ENCODE peak calls at places on chromosomes 12 and 14, in eight cellular contexts. S, Z, P, U, G, W, I and F are unnamed samples.

GRCh38 chr12:117377758-117378157 is 16.3 kb upstream of the NOS1 start:
- DNase-seq in S (no peak), Z (no peak), P (no peak), U (no peak), G (no peak), W (no peak), I (peak), F (no peak)

GRCh38 chr14:105999361-106000028 is 473.1 kb downstream of the TMEM121 start:
- DNase-seq in S (no peak), Z (no peak), P (no peak), U (peak), G (no peak), W (no peak), I (peak), F (no peak)

GRCh38 chr12:128079476-128079875 is 187.5 kb upstream of the TMEM132C start:
- DNase-seq in S (no peak), Z (no peak), P (no peak), U (no peak), G (no peak), W (no peak), I (no peak), F (peak)

GRCh38 chr12:55906056-55906455 is 21.6 kb downstream of the PYM1 start:
- DNase-seq in S (peak), Z (peak), P (peak), U (no peak), G (no peak), W (no peak), I (no peak), F (no peak)

GRCh38 chr14:104442107-104442551 is 137.4 kb upstream of the C14orf180 start:
- DNase-seq in S (no peak), Z (no peak), P (no peak), U (no peak), G (no peak), W (peak), I (no peak), F (no peak)

GRCh38 chr12:61821381-61821780 is 438.8 kb upstream of the USP15 start:
- DNase-seq in S (no peak), Z (peak), P (peak), U (no peak), G (peak), W (no peak), I (no peak), F (no peak)

GRCh38 chr12:86137936-86138335 is 118.3 kb downstream of the MGAT4C start:
- DNase-seq in S (peak), Z (peak), P (peak), U (no peak), G (peak), W (no peak), I (no peak), F (peak)

GRCh38 chr14:52021971-52022600 is 32.7 kb downstream of the RTRAF start:
- DNase-seq in S (no peak), Z (no peak), P (no peak), U (no peak), G (peak), W (no peak), I (peak), F (no peak)

GRCh38 chr12:92445253-92446081 is 257.3 kb upstream of the PLEKHG7 start:
- DNase-seq in S (peak), Z (no peak), P (peak), U (no peak), G (no peak), W (no peak), I (peak), F (peak)

GRCh38 chr12:81644503-81644902 is 114.6 kb downstream of the PPFIA2 start:
- DNase-seq in S (peak), Z (peak), P (peak), U (peak), G (peak), W (no peak), I (peak), F (peak)

GRCh38 chr12:106903241-106903950 is 52.3 kb upstream of the TMEM263 start:
- DNase-seq in S (peak), Z (peak), P (peak), U (peak), G (peak), W (peak), I (peak), F (no peak)

GRCh38 chr14:101839236-101839635 is 77.7 kb downstream of the PPP2R5C start:
- DNase-seq in S (no peak), Z (no peak), P (no peak), U (peak), G (no peak), W (no peak), I (peak), F (no peak)

GRCh38 chr14:74512431-74512830 is 18.9 kb downstream of the ISCA2 start:
- DNase-seq in S (no peak), Z (no peak), P (no peak), U (no peak), G (no peak), W (no peak), I (no peak), F (no peak)

GRCh38 chr14:68444449-68445168 is 348.3 kb downstream of the ZFP36L1 start:
- DNase-seq in S (peak), Z (peak), P (peak), U (no peak), G (peak), W (no peak), I (no peak), F (peak)

GRCh38 chr14:99884834-99885648 is 91.8 kb downstream of the EML1 start:
- DNase-seq in S (peak), Z (peak), P (peak), U (peak), G (peak), W (no peak), I (peak), F (no peak)

GRCh38 chr12:21894792-21895392 is 46.3 kb downstream of the ABCC9 start:
- DNase-seq in S (peak), Z (no peak), P (no peak), U (no peak), G (no peak), W (no peak), I (no peak), F (no peak)

GRCh38 chr12:90908465-90908864 is 46.5 kb downstream of the CCER1 start:
- DNase-seq in S (peak), Z (peak), P (peak), U (no peak), G (peak), W (no peak), I (no peak), F (peak)

GRCh38 chr12:81639196-81639595 is 120.0 kb downstream of the PPFIA2 start:
- DNase-seq in S (no peak), Z (no peak), P (peak), U (no peak), G (no peak), W (no peak), I (no peak), F (peak)

GRCh38 chr12:23944067-23944466 is 5.4 kb downstream of the SOX5 start:
- DNase-seq in S (no peak), Z (no peak), P (no peak), U (no peak), G (no peak), W (peak), I (no peak), F (no peak)

GRCh38 chr12:108649668-108650067 is 16.0 kb upstream of the SELPLG start:
- DNase-seq in S (peak), Z (peak), P (peak), U (no peak), G (peak), W (no peak), I (no peak), F (peak)

GRCh38 chr14:88473791-88474190 is 81.0 kb downstream of the PTPN21 start:
- DNase-seq in S (no peak), Z (no peak), P (no peak), U (no peak), G (no peak), W (no peak), I (no peak), F (no peak)

GRCh38 chr12:67366530-67367196 is 97.5 kb downstream of the CAND1 start:
- DNase-seq in S (peak), Z (peak), P (peak), U (no peak), G (peak), W (no peak), I (no peak), F (peak)

GRCh38 chr12:49369723-49370145 is 2.5 kb downstream of the SPATS2 start:
- DNase-seq in S (peak), Z (peak), P (peak), U (no peak), G (peak), W (no peak), I (peak), F (no peak)

DNA sequence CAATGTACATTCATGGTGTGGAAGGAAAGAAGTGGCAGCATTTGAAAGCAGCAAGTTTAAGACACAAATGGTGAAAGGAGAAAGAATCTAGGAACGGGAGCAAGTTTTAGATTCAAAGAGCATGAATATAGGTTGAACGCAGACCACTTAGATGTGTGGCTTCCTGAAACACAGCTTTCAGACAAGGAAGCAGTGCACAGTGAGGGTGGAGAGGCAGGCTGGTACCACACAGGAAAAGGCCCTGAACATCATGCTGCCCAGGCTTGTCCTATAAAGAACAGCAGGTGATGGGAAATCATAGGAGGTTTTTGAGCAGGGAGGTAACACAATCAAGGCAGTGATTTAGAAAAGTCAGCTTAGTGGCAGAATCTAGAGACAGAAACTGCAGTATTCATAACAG is 35.6 kb downstream of the GNS start:
- DNase-seq in S (no peak), Z (no peak), P (no peak), U (no peak), G (no peak), W (no peak), I (no peak), F (no peak)
- H3K4me3 ChIP-seq in S (no peak), Z (no peak), P (no peak), U (no peak), G (no peak), W (no peak), I (no peak), F (no peak)

DNA sequence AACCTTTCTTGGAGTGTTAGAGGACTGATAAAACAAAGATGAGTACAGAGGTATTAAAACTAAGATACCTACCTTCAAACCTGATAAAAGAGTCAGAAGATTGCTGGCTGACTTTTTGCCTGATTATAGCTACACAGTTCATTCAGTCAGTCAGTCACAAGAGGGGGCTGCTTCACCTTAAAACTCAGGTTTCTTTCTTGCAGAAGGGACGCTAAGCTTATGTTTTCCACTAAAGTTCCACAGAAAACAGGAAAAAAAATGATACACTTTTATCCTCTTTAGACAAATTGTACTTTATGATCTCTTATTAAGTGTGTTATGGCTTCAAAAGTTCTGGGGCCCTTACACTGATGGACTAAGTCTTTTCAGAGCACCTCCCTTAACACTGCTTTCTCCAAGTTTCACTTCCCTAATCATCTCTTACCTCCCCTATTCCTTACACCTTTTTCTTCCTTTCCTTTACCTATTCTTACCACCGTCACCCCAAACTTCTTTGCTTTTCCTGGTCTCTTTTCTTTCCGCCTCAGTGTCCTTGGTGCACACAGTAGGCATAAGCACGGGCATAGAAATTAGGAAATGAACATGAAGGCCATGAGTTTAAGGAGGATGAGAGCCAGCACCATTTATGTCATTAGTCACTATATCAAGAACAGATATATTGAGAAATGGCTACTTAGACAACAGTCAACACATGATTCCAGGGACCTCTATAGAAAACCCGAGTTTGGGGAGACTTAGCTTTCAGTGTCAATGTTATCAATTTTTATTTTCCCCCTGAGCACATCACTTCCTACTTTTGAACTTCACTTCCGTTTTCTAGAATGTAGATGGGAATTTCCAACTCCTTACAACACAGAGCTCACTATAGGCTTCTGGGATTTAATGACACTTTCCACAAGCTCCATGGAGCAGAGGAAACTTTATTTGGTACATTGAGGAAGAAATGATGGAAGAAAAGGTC is 448.9 kb upstream of the OR4E1 start:
- DNase-seq in S (no peak), Z (no peak), P (no peak), U (no peak), G (no peak), W (no peak), I (no peak), F (no peak)
- H3K4me3 ChIP-seq in S (no peak), Z (no peak), P (no peak), U (no peak), G (no peak), W (no peak), I (no peak), F (no peak)

DNA sequence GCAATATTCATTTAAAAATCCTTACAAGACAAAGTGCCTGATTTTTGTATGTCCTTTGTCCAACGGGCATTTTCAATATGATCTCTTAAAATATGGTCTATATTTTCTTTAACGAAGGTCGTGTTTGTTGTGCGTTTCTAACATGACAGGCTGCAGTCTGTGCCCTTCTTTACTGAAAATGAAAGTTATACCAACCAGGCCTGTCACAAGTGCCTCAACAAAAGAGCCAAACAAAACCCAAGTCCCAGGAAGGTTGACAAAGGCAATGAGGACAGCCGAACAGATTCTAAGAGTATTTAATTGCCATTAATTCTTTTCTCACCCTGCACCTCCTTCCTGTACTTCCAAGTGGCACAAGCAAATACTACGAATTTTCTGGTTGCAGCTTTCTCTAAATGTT is 13.9 kb downstream of the PAX9 start:
- DNase-seq in S (no peak), Z (no peak), P (no peak), U (no peak), G (no peak), W (no peak), I (no peak), F (no peak)
- H3K4me3 ChIP-seq in S (no peak), Z (no peak), P (no peak), U (no peak), G (no peak), W (no peak), I (no peak), F (no peak)

GRCh38 chr14:61477845-61478438 is 156.6 kb downstream of the PRKCH start:
- DNase-seq in S (no peak), Z (peak), P (no peak), U (no peak), G (peak), W (peak), I (peak), F (no peak)

GRCh38 chr14:61475316-61475715 is 153.9 kb downstream of the PRKCH start:
- DNase-seq in S (peak), Z (peak), P (peak), U (peak), G (peak), W (no peak), I (peak), F (peak)

GRCh38 chr14:61474671-61475070 is 153.3 kb downstream of the PRKCH start:
- DNase-seq in S (no peak), Z (no peak), P (no peak), U (no peak), G (no peak), W (no peak), I (no peak), F (no peak)

GRCh38 chr14:61476737-61477410 is 155.5 kb downstream of the PRKCH start:
- DNase-seq in S (peak), Z (peak), P (peak), U (peak), G (peak), W (peak), I (peak), F (peak)

DNA sequence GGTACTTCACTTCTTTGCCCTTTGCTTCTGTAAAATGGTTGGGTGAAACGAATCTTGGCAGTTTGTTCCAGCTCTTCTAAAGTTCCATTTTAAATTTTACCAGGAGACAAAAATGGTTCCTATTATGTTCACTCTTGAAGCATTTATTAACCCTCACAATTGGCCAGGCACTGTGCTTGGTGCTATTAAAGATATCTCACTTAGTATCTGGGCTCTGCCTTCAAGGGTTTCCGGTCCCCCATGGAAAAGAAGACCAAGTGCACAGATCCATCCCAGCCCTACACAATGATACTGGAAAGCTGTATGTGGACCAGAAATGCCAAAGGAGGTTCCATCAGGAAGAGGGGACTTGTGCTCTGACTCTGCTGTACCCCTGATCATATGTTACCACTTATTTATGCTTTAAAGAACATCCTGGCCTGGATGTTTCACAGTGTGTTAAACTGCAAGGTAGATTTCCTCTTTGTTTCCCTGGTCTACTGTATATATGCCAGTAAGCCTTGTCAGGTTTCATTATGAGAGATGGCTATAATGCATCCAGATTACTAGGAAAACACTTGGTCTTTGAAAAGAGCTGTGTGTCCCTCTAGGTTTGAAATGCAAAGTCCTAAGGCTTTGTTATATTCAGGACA is 154.8 kb downstream of the PRKCH start:
- DNase-seq in S (no peak), Z (no peak), P (no peak), U (no peak), G (no peak), W (no peak), I (peak), F (no peak)
- H3K4me3 ChIP-seq in S (no peak), Z (no peak), P (no peak), U (peak), G (no peak), W (no peak), I (peak), F (no peak)

GRCh38 chr12:96502477-96502876 is 13.1 kb downstream of the CFAP54 start:
- DNase-seq in S (no peak), Z (no peak), P (no peak), U (no peak), G (no peak), W (no peak), I (peak), F (no peak)

GRCh38 chr12:96501139-96501741 is 11.9 kb downstream of the CFAP54 start:
- DNase-seq in S (peak), Z (peak), P (peak), U (peak), G (peak), W (no peak), I (peak), F (no peak)

GRCh38 chr12:96500686-96501085 is 11.3 kb downstream of the CFAP54 start:
- DNase-seq in S (peak), Z (peak), P (peak), U (no peak), G (no peak), W (no peak), I (peak), F (no peak)

GRCh38 chr12:96502949-96503532 is 13.7 kb downstream of the CFAP54 start:
- DNase-seq in S (no peak), Z (no peak), P (no peak), U (no peak), G (no peak), W (no peak), I (no peak), F (no peak)

GRCh38 chr12:96501908-96502307 is 12.5 kb downstream of the CFAP54 start:
- DNase-seq in S (no peak), Z (no peak), P (no peak), U (no peak), G (no peak), W (no peak), I (peak), F (no peak)
- H3K4me3 ChIP-seq in S (no peak), Z (no peak), P (no peak), U (no peak), G (no peak), W (no peak), I (peak), F (no peak)

DNA sequence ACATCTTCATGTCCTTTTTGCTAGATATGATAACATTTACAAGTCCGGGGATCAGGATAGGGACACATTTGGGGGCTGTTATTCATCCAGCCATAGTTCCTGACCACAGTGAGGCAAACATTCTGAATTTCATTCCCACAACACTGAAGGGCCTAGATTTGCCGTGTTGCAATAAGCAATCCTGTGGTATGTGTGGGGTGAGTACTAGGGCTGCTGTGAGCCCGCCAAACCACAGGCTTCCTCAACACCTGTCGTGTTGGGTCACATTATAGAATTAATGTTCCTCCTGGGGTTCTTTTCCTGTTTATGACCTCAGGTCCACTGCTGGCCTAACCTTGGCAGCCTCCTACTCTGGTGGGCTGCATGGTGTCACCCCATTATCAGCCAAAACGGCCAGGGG is 119.2 kb downstream of the TBC1D30 start:
- DNase-seq in S (peak), Z (peak), P (peak), U (no peak), G (peak), W (no peak), I (peak), F (peak)
- H3K4me3 ChIP-seq in S (no peak), Z (no peak), P (no peak), U (no peak), G (no peak), W (no peak), I (no peak), F (no peak)